ENCODE peak calls at places on chromosomes 6 and 20, in five cellular contexts. B, Y, W, T and R are unnamed samples.

GRCh38 chr20:17873410-17874270 is 95.0 kb downstream of the SNX5 start:
- DNase-seq in B (peak), Y (peak), W (no peak), T (peak), R (peak)

GRCh38 chr20:58100731-58101356 is 127.6 kb downstream of the ANKRD60 start:
- DNase-seq in B (no peak), Y (no peak), W (no peak), T (no peak), R (no peak)

GRCh38 chr6:2221724-2222274 is 23.6 kb downstream of the GMDS start:
- DNase-seq in B (no peak), Y (no peak), W (no peak), T (no peak), R (no peak)

GRCh38 chr20:39049684-39050554 is 87.8 kb downstream of the DHX35 start:
- DNase-seq in B (peak), Y (peak), W (peak), T (peak), R (peak)

GRCh38 chr6:16739329-16739801 is 21.9 kb downstream of the ATXN1 start:
- DNase-seq in B (no peak), Y (no peak), W (no peak), T (no peak), R (no peak)

GRCh38 chr6:316753-317038 is 24.4 kb downstream of the DUSP22 start:
- DNase-seq in B (no peak), Y (no peak), W (no peak), T (no peak), R (no peak)

GRCh38 chr6:166626177-166627038 is 643 bp downstream of the RPS6KA2 start:
- DNase-seq in B (peak), Y (peak), W (no peak), T (no peak), R (peak)

GRCh38 chr20:25276533-25277050 is 28.7 kb downstream of the PYGB start:
- DNase-seq in B (no peak), Y (no peak), W (no peak), T (no peak), R (no peak)

GRCh38 chr6:12033770-12034169 is 21.7 kb downstream of the HIVEP1 start:
- DNase-seq in B (no peak), Y (no peak), W (no peak), T (no peak), R (no peak)

GRCh38 chr6:135722182-135722581 is 129.3 kb upstream of the PDE7B start:
- DNase-seq in B (no peak), Y (no peak), W (no peak), T (no peak), R (no peak)